ENCODE peak calls at places on chromosomes 2 and 18, in ten cellular contexts. One of them, this sample, is unnamed.
A peak's percentile ranks its signal among the peaks of the same experiment; 100 is the strongest.

GRCh38 chr2:138476940-138477339 is 24.6 kb upstream of the SPOPL start:
- DNase-seq in mammary epithelial cell: no peak
- DNase-seq in NCI-H187: no peak
- DNase-seq in right cardiac atrium: no peak
- DNase-seq in neural crest cell: no peak
- DNase-seq in GM12865: no peak
- DNase-seq in heart right ventricle: no peak
- DNase-seq in A549: no peak
- DNase-seq in NT2/D1: no peak
- DNase-seq in M059J: no peak
- DNase-seq in this sample: peak; percentile 49

GRCh38 chr2:39202639-39203369 is 41.0 kb downstream of the CDKL4 start:
- DNase-seq in mammary epithelial cell: no peak
- DNase-seq in NCI-H187: no peak
- DNase-seq in right cardiac atrium: no peak
- DNase-seq in neural crest cell: no peak
- DNase-seq in GM12865: peak; percentile 16
- DNase-seq in heart right ventricle: no peak
- DNase-seq in A549: no peak
- DNase-seq in NT2/D1: peak; percentile 75
- DNase-seq in M059J: no peak
- DNase-seq in this sample: peak; percentile 24

GRCh38 chr2:25378731-25379490 is 37.2 kb upstream of the DNMT3A start:
- DNase-seq in mammary epithelial cell: peak; percentile 55
- DNase-seq in NCI-H187: no peak
- DNase-seq in right cardiac atrium: no peak
- DNase-seq in neural crest cell: no peak
- DNase-seq in GM12865: no peak
- DNase-seq in heart right ventricle: no peak
- DNase-seq in A549: no peak
- DNase-seq in NT2/D1: no peak
- DNase-seq in M059J: peak; percentile 82
- DNase-seq in this sample: no peak

GRCh38 chr2:177753682-177754475 is 318.7 kb downstream of the PDE11A start:
- DNase-seq in mammary epithelial cell: peak; percentile 20
- DNase-seq in NCI-H187: no peak
- DNase-seq in right cardiac atrium: peak; percentile 90
- DNase-seq in neural crest cell: peak; percentile 8
- DNase-seq in GM12865: peak; percentile 47
- DNase-seq in heart right ventricle: peak; percentile 84
- DNase-seq in A549: peak; percentile 18
- DNase-seq in NT2/D1: peak; percentile 58
- DNase-seq in M059J: peak; percentile 48
- DNase-seq in this sample: peak; percentile 84

GRCh38 chr18:42574871-42575270 is 540.6 kb downstream of the RIT2 start:
- DNase-seq in mammary epithelial cell: no peak
- DNase-seq in NCI-H187: no peak
- DNase-seq in right cardiac atrium: no peak
- DNase-seq in neural crest cell: no peak
- DNase-seq in GM12865: no peak
- DNase-seq in heart right ventricle: no peak
- DNase-seq in A549: no peak
- DNase-seq in NT2/D1: no peak
- DNase-seq in M059J: no peak
- DNase-seq in this sample: no peak

GRCh38 chr2:172288603-172289002 is 138.8 kb upstream of the ITGA6 start:
- DNase-seq in mammary epithelial cell: peak; percentile 94
- DNase-seq in NCI-H187: no peak
- DNase-seq in right cardiac atrium: no peak
- DNase-seq in neural crest cell: no peak
- DNase-seq in GM12865: no peak
- DNase-seq in heart right ventricle: no peak
- DNase-seq in A549: no peak
- DNase-seq in NT2/D1: no peak
- DNase-seq in M059J: peak; percentile 76
- DNase-seq in this sample: no peak

GRCh38 chr2:110871637-110872036 is 139.3 kb downstream of the ACOXL start:
- DNase-seq in mammary epithelial cell: no peak
- DNase-seq in NCI-H187: no peak
- DNase-seq in right cardiac atrium: no peak
- DNase-seq in neural crest cell: no peak
- DNase-seq in GM12865: peak; percentile 78
- DNase-seq in heart right ventricle: no peak
- DNase-seq in A549: no peak
- DNase-seq in NT2/D1: no peak
- DNase-seq in M059J: no peak
- DNase-seq in this sample: no peak

GRCh38 chr2:71071681-71072398 is 3.4 kb downstream of the NAGK start:
- DNase-seq in mammary epithelial cell: peak; percentile 40
- DNase-seq in NCI-H187: no peak
- DNase-seq in right cardiac atrium: peak; percentile 61
- DNase-seq in neural crest cell: no peak
- DNase-seq in GM12865: peak; percentile 84
- DNase-seq in heart right ventricle: peak; percentile 24
- DNase-seq in A549: no peak
- DNase-seq in NT2/D1: no peak
- DNase-seq in M059J: no peak
- DNase-seq in this sample: peak; percentile 99

GRCh38 chr2:218927411-218927810 is 32.1 kb upstream of the CDK5R2 start:
- DNase-seq in mammary epithelial cell: no peak
- DNase-seq in NCI-H187: no peak
- DNase-seq in right cardiac atrium: no peak
- DNase-seq in neural crest cell: no peak
- DNase-seq in GM12865: no peak
- DNase-seq in heart right ventricle: no peak
- DNase-seq in A549: no peak
- DNase-seq in NT2/D1: no peak
- DNase-seq in M059J: no peak
- DNase-seq in this sample: no peak

GRCh38 chr18:361941-362913 is 94.4 kb upstream of the THOC1 start:
- DNase-seq in mammary epithelial cell: no peak
- DNase-seq in NCI-H187: no peak
- DNase-seq in right cardiac atrium: no peak
- DNase-seq in neural crest cell: peak; percentile 3
- DNase-seq in GM12865: no peak
- DNase-seq in heart right ventricle: no peak
- DNase-seq in A549: no peak
- DNase-seq in NT2/D1: no peak
- DNase-seq in M059J: peak; percentile 97
- DNase-seq in this sample: no peak

GRCh38 chr2:216021768-216022167 is 8.4 kb upstream of the MREG start:
- DNase-seq in mammary epithelial cell: no peak
- DNase-seq in NCI-H187: no peak
- DNase-seq in right cardiac atrium: no peak
- DNase-seq in neural crest cell: no peak
- DNase-seq in GM12865: no peak
- DNase-seq in heart right ventricle: no peak
- DNase-seq in A549: no peak
- DNase-seq in NT2/D1: no peak
- DNase-seq in M059J: no peak
- DNase-seq in this sample: no peak

GRCh38 chr2:224876522-224876921 is 160.4 kb upstream of the CCDC195 start:
- DNase-seq in mammary epithelial cell: no peak
- DNase-seq in NCI-H187: no peak
- DNase-seq in right cardiac atrium: no peak
- DNase-seq in neural crest cell: no peak
- DNase-seq in GM12865: no peak
- DNase-seq in heart right ventricle: no peak
- DNase-seq in A549: no peak
- DNase-seq in NT2/D1: no peak
- DNase-seq in M059J: no peak
- DNase-seq in this sample: no peak

GRCh38 chr18:48036191-48036590 is 105.7 kb upstream of the SMAD2 start:
- DNase-seq in mammary epithelial cell: no peak
- DNase-seq in NCI-H187: no peak
- DNase-seq in right cardiac atrium: no peak
- DNase-seq in neural crest cell: no peak
- DNase-seq in GM12865: no peak
- DNase-seq in heart right ventricle: no peak
- DNase-seq in A549: no peak
- DNase-seq in NT2/D1: no peak
- DNase-seq in M059J: no peak
- DNase-seq in this sample: no peak

GRCh38 chr2:161844845-161845244 is 220.6 kb downstream of the SLC4A10 start:
- DNase-seq in mammary epithelial cell: no peak
- DNase-seq in NCI-H187: no peak
- DNase-seq in right cardiac atrium: no peak
- DNase-seq in neural crest cell: no peak
- DNase-seq in GM12865: no peak
- DNase-seq in heart right ventricle: no peak
- DNase-seq in A549: no peak
- DNase-seq in NT2/D1: no peak
- DNase-seq in M059J: no peak
- DNase-seq in this sample: no peak

GRCh38 chr2:128456281-128456680 is 137.6 kb upstream of the HS6ST1 start:
- DNase-seq in mammary epithelial cell: no peak
- DNase-seq in NCI-H187: no peak
- DNase-seq in right cardiac atrium: no peak
- DNase-seq in neural crest cell: no peak
- DNase-seq in GM12865: no peak
- DNase-seq in heart right ventricle: no peak
- DNase-seq in A549: no peak
- DNase-seq in NT2/D1: no peak
- DNase-seq in M059J: no peak
- DNase-seq in this sample: no peak

GRCh38 chr2:230974096-230974913 is 21.6 kb upstream of the SPATA3 start:
- DNase-seq in mammary epithelial cell: peak; percentile 86
- DNase-seq in NCI-H187: no peak
- DNase-seq in right cardiac atrium: no peak
- DNase-seq in neural crest cell: no peak
- DNase-seq in GM12865: peak; percentile 98
- DNase-seq in heart right ventricle: no peak
- DNase-seq in A549: no peak
- DNase-seq in NT2/D1: no peak
- DNase-seq in M059J: peak; percentile 96
- DNase-seq in this sample: peak; percentile 58

GRCh38 chr18:23926590-23926989 is 88.0 kb upstream of the TTC39C start:
- DNase-seq in mammary epithelial cell: no peak
- DNase-seq in NCI-H187: no peak
- DNase-seq in right cardiac atrium: no peak
- DNase-seq in neural crest cell: no peak
- DNase-seq in GM12865: no peak
- DNase-seq in heart right ventricle: no peak
- DNase-seq in A549: no peak
- DNase-seq in NT2/D1: no peak
- DNase-seq in M059J: peak; percentile 9
- DNase-seq in this sample: no peak

GRCh38 chr2:134160793-134161504 is 92.9 kb upstream of the MGAT5 start:
- DNase-seq in mammary epithelial cell: no peak
- DNase-seq in NCI-H187: no peak
- DNase-seq in right cardiac atrium: peak; percentile 76
- DNase-seq in neural crest cell: no peak
- DNase-seq in GM12865: no peak
- DNase-seq in heart right ventricle: peak; percentile 51
- DNase-seq in A549: no peak
- DNase-seq in NT2/D1: no peak
- DNase-seq in M059J: peak; percentile 26
- DNase-seq in this sample: no peak

GRCh38 chr18:77071711-77072292 is 60.8 kb downstream of the MBP start:
- DNase-seq in mammary epithelial cell: no peak
- DNase-seq in NCI-H187: no peak
- DNase-seq in right cardiac atrium: peak; percentile 66
- DNase-seq in neural crest cell: no peak
- DNase-seq in GM12865: peak; percentile 56
- DNase-seq in heart right ventricle: no peak
- DNase-seq in A549: peak; percentile 21
- DNase-seq in NT2/D1: no peak
- DNase-seq in M059J: peak; percentile 95
- DNase-seq in this sample: peak; percentile 45

GRCh38 chr18:9658111-9658641 is 43.8 kb upstream of the PPP4R1 start:
- DNase-seq in mammary epithelial cell: peak; percentile 96
- DNase-seq in NCI-H187: no peak
- DNase-seq in right cardiac atrium: no peak
- DNase-seq in neural crest cell: no peak
- DNase-seq in GM12865: no peak
- DNase-seq in heart right ventricle: no peak
- DNase-seq in A549: no peak
- DNase-seq in NT2/D1: no peak
- DNase-seq in M059J: peak; percentile 56
- DNase-seq in this sample: peak; percentile 16